ENCODE peak calls at places on chromosome 6, in eight cellular contexts. One of them, this sample, is unnamed.

GRCh38 chr6:72651191-72651590 is 29.3 kb downstream of the KCNQ5 start:
- DNase-seq in left cardiac atrium: no peak
- DNase-seq in GDM1: no peak
- DNase-seq in AG04450: no peak
- DNase-seq in DMS 273 treated with DMSO at 0.1 percent for 48 hours: no peak
- DNase-seq in heart left ventricle: no peak
- DNase-seq in body of pancreas: no peak
- DNase-seq in activated CD8-positive, alpha-beta T cell treated with anti-CD3 and anti-CD28 coated beads, Interleukin-2, amount 10 ng/mL, durations not matched to agents 7 days and 5 days: no peak
- DNase-seq in this sample: no peak

GRCh38 chr6:119284861-119285521 is 64.6 kb downstream of the MAN1A1 start:
- DNase-seq in left cardiac atrium: no peak
- DNase-seq in GDM1: no peak
- DNase-seq in AG04450: no peak
- DNase-seq in DMS 273 treated with DMSO at 0.1 percent for 48 hours: no peak
- DNase-seq in heart left ventricle: no peak
- DNase-seq in body of pancreas: no peak
- DNase-seq in activated CD8-positive, alpha-beta T cell treated with anti-CD3 and anti-CD28 coated beads, Interleukin-2, amount 10 ng/mL, durations not matched to agents 7 days and 5 days: peak
- DNase-seq in this sample: no peak

GRCh38 chr6:122405417-122405816 is 6.0 kb downstream of the HSF2 start:
- DNase-seq in left cardiac atrium: no peak
- DNase-seq in GDM1: no peak
- DNase-seq in AG04450: no peak
- DNase-seq in DMS 273 treated with DMSO at 0.1 percent for 48 hours: no peak
- DNase-seq in heart left ventricle: no peak
- DNase-seq in body of pancreas: no peak
- DNase-seq in activated CD8-positive, alpha-beta T cell treated with anti-CD3 and anti-CD28 coated beads, Interleukin-2, amount 10 ng/mL, durations not matched to agents 7 days and 5 days: no peak
- DNase-seq in this sample: no peak

GRCh38 chr6:3838992-3839867 is 9.9 kb upstream of the FAM50B start:
- DNase-seq in left cardiac atrium: no peak
- DNase-seq in GDM1: no peak
- DNase-seq in AG04450: no peak
- DNase-seq in DMS 273 treated with DMSO at 0.1 percent for 48 hours: no peak
- DNase-seq in heart left ventricle: no peak
- DNase-seq in body of pancreas: no peak
- DNase-seq in activated CD8-positive, alpha-beta T cell treated with anti-CD3 and anti-CD28 coated beads, Interleukin-2, amount 10 ng/mL, durations not matched to agents 7 days and 5 days: no peak
- DNase-seq in this sample: no peak

GRCh38 chr6:100886078-100886477 is 4.9 kb upstream of the ASCC3 start:
- DNase-seq in left cardiac atrium: no peak
- DNase-seq in GDM1: no peak
- DNase-seq in AG04450: peak
- DNase-seq in DMS 273 treated with DMSO at 0.1 percent for 48 hours: no peak
- DNase-seq in heart left ventricle: no peak
- DNase-seq in body of pancreas: no peak
- DNase-seq in activated CD8-positive, alpha-beta T cell treated with anti-CD3 and anti-CD28 coated beads, Interleukin-2, amount 10 ng/mL, durations not matched to agents 7 days and 5 days: no peak
- DNase-seq in this sample: no peak

GRCh38 chr6:165272585-165272984 is 36.8 kb downstream of the C6orf118 start:
- DNase-seq in left cardiac atrium: no peak
- DNase-seq in GDM1: no peak
- DNase-seq in AG04450: no peak
- DNase-seq in DMS 273 treated with DMSO at 0.1 percent for 48 hours: no peak
- DNase-seq in heart left ventricle: no peak
- DNase-seq in body of pancreas: no peak
- DNase-seq in activated CD8-positive, alpha-beta T cell treated with anti-CD3 and anti-CD28 coated beads, Interleukin-2, amount 10 ng/mL, durations not matched to agents 7 days and 5 days: no peak
- DNase-seq in this sample: no peak

GRCh38 chr6:141133346-141133745 is 999.4 kb upstream of the GJE1 start:
- DNase-seq in left cardiac atrium: no peak
- DNase-seq in GDM1: no peak
- DNase-seq in AG04450: no peak
- DNase-seq in DMS 273 treated with DMSO at 0.1 percent for 48 hours: no peak
- DNase-seq in heart left ventricle: no peak
- DNase-seq in body of pancreas: no peak
- DNase-seq in activated CD8-positive, alpha-beta T cell treated with anti-CD3 and anti-CD28 coated beads, Interleukin-2, amount 10 ng/mL, durations not matched to agents 7 days and 5 days: no peak
- DNase-seq in this sample: no peak

GRCh38 chr6:75170666-75171065 is 35.2 kb downstream of the COL12A1 start:
- DNase-seq in left cardiac atrium: no peak
- DNase-seq in GDM1: no peak
- DNase-seq in AG04450: no peak
- DNase-seq in DMS 273 treated with DMSO at 0.1 percent for 48 hours: no peak
- DNase-seq in heart left ventricle: no peak
- DNase-seq in body of pancreas: no peak
- DNase-seq in activated CD8-positive, alpha-beta T cell treated with anti-CD3 and anti-CD28 coated beads, Interleukin-2, amount 10 ng/mL, durations not matched to agents 7 days and 5 days: no peak
- DNase-seq in this sample: no peak

GRCh38 chr6:44512868-44513641 is 125.5 kb downstream of the CDC5L start:
- DNase-seq in left cardiac atrium: no peak
- DNase-seq in GDM1: no peak
- DNase-seq in AG04450: no peak
- DNase-seq in DMS 273 treated with DMSO at 0.1 percent for 48 hours: no peak
- DNase-seq in heart left ventricle: peak
- DNase-seq in body of pancreas: no peak
- DNase-seq in activated CD8-positive, alpha-beta T cell treated with anti-CD3 and anti-CD28 coated beads, Interleukin-2, amount 10 ng/mL, durations not matched to agents 7 days and 5 days: no peak
- DNase-seq in this sample: no peak